ENCODE peak calls at places on chromosomes 1 and 21, in four cellular contexts. One of them, this sample, is unnamed.

GRCh38 chr1:221557024-221557423 is 184.9 kb downstream of the DUSP10 start:
- DNase-seq in right cardiac atrium: no peak
- DNase-seq in occipital lobe: no peak
- DNase-seq in mucosa of descending colon: no peak
- DNase-seq in this sample: no peak

GRCh38 chr1:87103099-87103498 is 188.7 kb downstream of the HS2ST1 start:
- DNase-seq in right cardiac atrium: no peak
- DNase-seq in mucosa of descending colon: no peak
- DNase-seq in occipital lobe: no peak
- DNase-seq in this sample: no peak

GRCh38 chr1:243732627-243733026 is 117.4 kb downstream of the AKT3 start:
- DNase-seq in right cardiac atrium: no peak
- DNase-seq in occipital lobe: no peak
- DNase-seq in mucosa of descending colon: no peak
- DNase-seq in this sample: no peak

GRCh38 chr21:17930102-17930501 is 110.9 kb upstream of the C21orf91 start:
- DNase-seq in mucosa of descending colon: no peak
- DNase-seq in right cardiac atrium: no peak
- DNase-seq in occipital lobe: no peak
- DNase-seq in this sample: no peak

GRCh38 chr1:154741747-154742495 is 128.2 kb downstream of the KCNN3 start:
- DNase-seq in occipital lobe: no peak
- DNase-seq in mucosa of descending colon: no peak
- DNase-seq in right cardiac atrium: peak; percentile 66
- DNase-seq in this sample: no peak

GRCh38 chr1:202586018-202586821 is 124.0 kb downstream of the SYT2 start:
- DNase-seq in mucosa of descending colon: peak; percentile 38
- DNase-seq in occipital lobe: no peak
- DNase-seq in right cardiac atrium: peak; percentile 77
- DNase-seq in this sample: no peak

GRCh38 chr1:89273324-89273778 is 691 bp upstream of the GBP5 start:
- DNase-seq in mucosa of descending colon: no peak
- DNase-seq in occipital lobe: no peak
- DNase-seq in right cardiac atrium: peak; percentile 35
- DNase-seq in this sample: no peak

GRCh38 chr1:152776361-152776760 is 1.4 kb downstream of the LCE1F start:
- DNase-seq in right cardiac atrium: no peak
- DNase-seq in mucosa of descending colon: no peak
- DNase-seq in occipital lobe: no peak
- DNase-seq in this sample: no peak

GRCh38 chr1:10821388-10821787 is 24.9 kb upstream of the CASZ1 start:
- DNase-seq in right cardiac atrium: no peak
- DNase-seq in occipital lobe: no peak
- DNase-seq in mucosa of descending colon: no peak
- DNase-seq in this sample: no peak

GRCh38 chr1:112359961-112360767 is 35.9 kb upstream of the CTTNBP2NL start:
- DNase-seq in right cardiac atrium: peak; percentile 88
- DNase-seq in mucosa of descending colon: peak; percentile 64
- DNase-seq in occipital lobe: no peak
- DNase-seq in this sample: no peak

GRCh38 chr1:167109125-167109524 is 15.2 kb downstream of the STYXL2 start:
- DNase-seq in mucosa of descending colon: no peak
- DNase-seq in occipital lobe: no peak
- DNase-seq in right cardiac atrium: no peak
- DNase-seq in this sample: no peak

GRCh38 chr1:210754931-210755670 is 378.8 kb downstream of the KCNH1 start:
- DNase-seq in mucosa of descending colon: no peak
- DNase-seq in right cardiac atrium: no peak
- DNase-seq in occipital lobe: peak; percentile 32
- DNase-seq in this sample: no peak

GRCh38 chr1:109208847-109209463 is 4.8 kb upstream of the SARS1 start:
- DNase-seq in occipital lobe: no peak
- DNase-seq in mucosa of descending colon: no peak
- DNase-seq in right cardiac atrium: no peak
- DNase-seq in this sample: no peak

GRCh38 chr21:36381841-36382589 is 3.2 kb upstream of the CHAF1B start:
- DNase-seq in occipital lobe: no peak
- DNase-seq in right cardiac atrium: no peak
- DNase-seq in mucosa of descending colon: no peak
- DNase-seq in this sample: no peak

GRCh38 chr1:29524285-29525065 is 288.2 kb downstream of the PTPRU start:
- DNase-seq in mucosa of descending colon: no peak
- DNase-seq in right cardiac atrium: no peak
- DNase-seq in occipital lobe: no peak
- DNase-seq in this sample: no peak

GRCh38 chr1:114901739-114902255 is 47.1 kb downstream of the SYCP1 start:
- DNase-seq in occipital lobe: no peak
- DNase-seq in mucosa of descending colon: no peak
- DNase-seq in right cardiac atrium: no peak
- DNase-seq in this sample: no peak

GRCh38 chr1:9720785-9721605 is 69.5 kb downstream of the PIK3CD start:
- DNase-seq in occipital lobe: no peak
- DNase-seq in mucosa of descending colon: no peak
- DNase-seq in right cardiac atrium: no peak
- DNase-seq in this sample: no peak

GRCh38 chr1:40610156-40610555 is 55.3 kb downstream of the RIMS3 start:
- DNase-seq in right cardiac atrium: no peak
- DNase-seq in mucosa of descending colon: no peak
- DNase-seq in occipital lobe: no peak
- DNase-seq in this sample: no peak

GRCh38 chr1:15919316-15919715 is 56.6 kb downstream of the ZBTB17 start:
- DNase-seq in right cardiac atrium: no peak
- DNase-seq in occipital lobe: no peak
- DNase-seq in mucosa of descending colon: no peak
- DNase-seq in this sample: no peak

GRCh38 chr1:115060501-115060900 is 28.8 kb downstream of the TSPAN2 start:
- DNase-seq in occipital lobe: no peak
- DNase-seq in mucosa of descending colon: no peak
- DNase-seq in right cardiac atrium: no peak
- DNase-seq in this sample: no peak

GRCh38 chr1:206766251-206766856 is 4.2 kb upstream of the IL19 start:
- DNase-seq in right cardiac atrium: peak; percentile 68
- DNase-seq in occipital lobe: no peak
- DNase-seq in mucosa of descending colon: peak; percentile 49
- DNase-seq in this sample: peak; percentile 46

GRCh38 chr1:15654091-15654690 is 29.9 kb upstream of the PLEKHM2 start:
- DNase-seq in occipital lobe: no peak
- DNase-seq in right cardiac atrium: no peak
- DNase-seq in mucosa of descending colon: no peak
- DNase-seq in this sample: no peak

GRCh38 chr1:27137544-27138075 is 17.3 kb downstream of the SLC9A1 start:
- DNase-seq in mucosa of descending colon: peak; percentile 65
- DNase-seq in right cardiac atrium: peak; percentile 76
- DNase-seq in occipital lobe: no peak
- DNase-seq in this sample: no peak

GRCh38 chr1:208387908-208388756 is 143.9 kb upstream of the PLXNA2 start:
- DNase-seq in right cardiac atrium: no peak
- DNase-seq in mucosa of descending colon: no peak
- DNase-seq in occipital lobe: no peak
- DNase-seq in this sample: no peak

GRCh38 chr1:180171691-180172090 is 17.0 kb downstream of the QSOX1 start:
- DNase-seq in right cardiac atrium: no peak
- DNase-seq in occipital lobe: no peak
- DNase-seq in mucosa of descending colon: no peak
- DNase-seq in this sample: no peak